ENCODE peak calls at places on chromosomes 2 and 18, in ten cellular contexts. One of them, this sample, is unnamed.

GRCh38 chr2:217981084-217981730 is 21.6 kb downstream of the TNS1 start:
- DNase-seq in coronary artery: no peak
- DNase-seq in fibroblast of lung: no peak
- DNase-seq in SK-N-MC: no peak
- DNase-seq in stomach: no peak
- DNase-seq in esophagus squamous epithelium: no peak
- DNase-seq in PC-9: no peak
- DNase-seq in cardiac muscle cell: no peak
- DNase-seq in mesendoderm: no peak
- DNase-seq in endodermal cell: no peak
- DNase-seq in this sample: no peak

GRCh38 chr18:60452424-60452823 is 79.8 kb upstream of the MC4R start:
- DNase-seq in mesendoderm: no peak
- DNase-seq in SK-N-MC: no peak
- DNase-seq in cardiac muscle cell: no peak
- DNase-seq in esophagus squamous epithelium: no peak
- DNase-seq in stomach: no peak
- DNase-seq in endodermal cell: no peak
- DNase-seq in coronary artery: no peak
- DNase-seq in fibroblast of lung: peak
- DNase-seq in PC-9: no peak
- DNase-seq in this sample: no peak

GRCh38 chr2:168401048-168401556 is 55.0 kb upstream of the CERS6 start:
- DNase-seq in PC-9: no peak
- DNase-seq in cardiac muscle cell: no peak
- DNase-seq in SK-N-MC: no peak
- DNase-seq in fibroblast of lung: no peak
- DNase-seq in stomach: no peak
- DNase-seq in mesendoderm: no peak
- DNase-seq in coronary artery: no peak
- DNase-seq in endodermal cell: peak
- DNase-seq in esophagus squamous epithelium: no peak
- DNase-seq in this sample: no peak

GRCh38 chr2:143513081-143513480 is 383.9 kb downstream of the ARHGAP15 start:
- DNase-seq in PC-9: no peak
- DNase-seq in esophagus squamous epithelium: no peak
- DNase-seq in cardiac muscle cell: peak
- DNase-seq in endodermal cell: peak
- DNase-seq in stomach: no peak
- DNase-seq in fibroblast of lung: peak
- DNase-seq in coronary artery: no peak
- DNase-seq in SK-N-MC: peak
- DNase-seq in mesendoderm: peak
- DNase-seq in this sample: no peak

GRCh38 chr2:85053802-85054201 is 79.4 kb upstream of the TCF7L1 start:
- DNase-seq in esophagus squamous epithelium: no peak
- DNase-seq in endodermal cell: no peak
- DNase-seq in mesendoderm: peak
- DNase-seq in PC-9: peak
- DNase-seq in stomach: no peak
- DNase-seq in fibroblast of lung: no peak
- DNase-seq in SK-N-MC: no peak
- DNase-seq in coronary artery: no peak
- DNase-seq in cardiac muscle cell: no peak
- DNase-seq in this sample: no peak

GRCh38 chr2:226308981-226309380 is 490.6 kb downstream of the IRS1 start:
- DNase-seq in mesendoderm: no peak
- DNase-seq in cardiac muscle cell: no peak
- DNase-seq in esophagus squamous epithelium: no peak
- DNase-seq in SK-N-MC: no peak
- DNase-seq in PC-9: no peak
- DNase-seq in endodermal cell: no peak
- DNase-seq in coronary artery: no peak
- DNase-seq in fibroblast of lung: peak
- DNase-seq in stomach: no peak
- DNase-seq in this sample: no peak

GRCh38 chr2:169965495-169965894 is 138.2 kb downstream of the UBR3 start:
- DNase-seq in SK-N-MC: no peak
- DNase-seq in esophagus squamous epithelium: no peak
- DNase-seq in mesendoderm: no peak
- DNase-seq in fibroblast of lung: no peak
- DNase-seq in cardiac muscle cell: peak
- DNase-seq in endodermal cell: no peak
- DNase-seq in coronary artery: no peak
- DNase-seq in stomach: no peak
- DNase-seq in PC-9: no peak
- DNase-seq in this sample: no peak

GRCh38 chr18:526681-527080 is 26.2 kb upstream of the COLEC12 start:
- DNase-seq in coronary artery: no peak
- DNase-seq in PC-9: no peak
- DNase-seq in mesendoderm: no peak
- DNase-seq in esophagus squamous epithelium: no peak
- DNase-seq in stomach: no peak
- DNase-seq in SK-N-MC: no peak
- DNase-seq in fibroblast of lung: no peak
- DNase-seq in cardiac muscle cell: peak
- DNase-seq in endodermal cell: peak
- DNase-seq in this sample: no peak

GRCh38 chr2:207224391-207224790 is 58.6 kb upstream of the KLF7 start:
- DNase-seq in stomach: no peak
- DNase-seq in fibroblast of lung: no peak
- DNase-seq in mesendoderm: no peak
- DNase-seq in PC-9: no peak
- DNase-seq in endodermal cell: no peak
- DNase-seq in cardiac muscle cell: no peak
- DNase-seq in esophagus squamous epithelium: no peak
- DNase-seq in coronary artery: no peak
- DNase-seq in SK-N-MC: no peak
- DNase-seq in this sample: no peak

DNA sequence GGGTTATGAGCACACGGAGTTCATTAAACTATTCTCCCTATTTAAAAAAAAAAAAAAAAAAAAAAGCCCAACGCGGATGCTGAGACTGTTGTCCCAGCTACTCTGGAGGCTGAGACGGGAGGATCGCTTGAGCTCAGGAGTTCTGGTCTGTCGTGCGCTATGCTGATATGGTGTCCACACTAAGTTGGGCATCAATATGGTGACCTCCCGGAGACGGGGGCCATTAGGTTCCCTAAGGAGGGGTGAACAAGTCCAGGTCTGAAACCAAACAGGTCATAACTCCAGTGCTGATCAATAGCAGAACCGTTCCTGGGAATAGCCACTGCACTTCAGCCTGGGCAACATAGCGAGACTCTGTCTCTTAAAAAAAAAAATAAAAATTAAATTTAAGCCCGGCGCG is 12.9 kb upstream of the ANKRD53 start:
- DNase-seq in endodermal cell: peak
- DNase-seq in PC-9: no peak
- DNase-seq in mesendoderm: no peak
- DNase-seq in esophagus squamous epithelium: no peak
- DNase-seq in SK-N-MC: no peak
- DNase-seq in stomach: no peak
- DNase-seq in coronary artery: peak
- DNase-seq in cardiac muscle cell: no peak
- DNase-seq in fibroblast of lung: no peak
- DNase-seq in this sample: no peak
- H3K4me3 ChIP-seq in endodermal cell: no peak
- H3K4me3 ChIP-seq in PC-9: no peak
- H3K4me3 ChIP-seq in mesendoderm: no peak
- H3K4me3 ChIP-seq in esophagus squamous epithelium: peak
- H3K4me3 ChIP-seq in SK-N-MC: no peak
- H3K4me3 ChIP-seq in stomach: peak
- H3K4me3 ChIP-seq in coronary artery: no peak
- H3K4me3 ChIP-seq in cardiac muscle cell: no peak
- H3K4me3 ChIP-seq in fibroblast of lung: peak
- H3K4me3 ChIP-seq in this sample: peak

GRCh38 chr2:181742908-181743722 is 62.8 kb upstream of the NEUROD1 start:
- DNase-seq in fibroblast of lung: peak
- DNase-seq in mesendoderm: peak
- DNase-seq in coronary artery: no peak
- DNase-seq in stomach: peak
- DNase-seq in cardiac muscle cell: peak
- DNase-seq in endodermal cell: peak
- DNase-seq in PC-9: peak
- DNase-seq in SK-N-MC: no peak
- DNase-seq in esophagus squamous epithelium: no peak
- DNase-seq in this sample: no peak

GRCh38 chr2:181741756-181742155 is 61.4 kb upstream of the NEUROD1 start:
- DNase-seq in esophagus squamous epithelium: no peak
- DNase-seq in SK-N-MC: no peak
- DNase-seq in mesendoderm: no peak
- DNase-seq in coronary artery: no peak
- DNase-seq in endodermal cell: no peak
- DNase-seq in PC-9: no peak
- DNase-seq in stomach: no peak
- DNase-seq in cardiac muscle cell: no peak
- DNase-seq in fibroblast of lung: peak
- DNase-seq in this sample: no peak

GRCh38 chr2:181742361-181742760 is 62.0 kb upstream of the NEUROD1 start:
- DNase-seq in esophagus squamous epithelium: no peak
- DNase-seq in SK-N-MC: no peak
- DNase-seq in fibroblast of lung: peak
- DNase-seq in endodermal cell: no peak
- DNase-seq in cardiac muscle cell: no peak
- DNase-seq in PC-9: no peak
- DNase-seq in mesendoderm: no peak
- DNase-seq in coronary artery: no peak
- DNase-seq in stomach: no peak
- DNase-seq in this sample: no peak

GRCh38 chr2:181745796-181746540 is 65.7 kb upstream of the NEUROD1 start:
- DNase-seq in cardiac muscle cell: no peak
- DNase-seq in esophagus squamous epithelium: no peak
- DNase-seq in stomach: no peak
- DNase-seq in PC-9: no peak
- DNase-seq in fibroblast of lung: no peak
- DNase-seq in SK-N-MC: peak
- DNase-seq in mesendoderm: no peak
- DNase-seq in coronary artery: no peak
- DNase-seq in endodermal cell: no peak
- DNase-seq in this sample: no peak

GRCh38 chr2:181743723-181744031 is 63.4 kb upstream of the NEUROD1 start:
- DNase-seq in mesendoderm: no peak
- DNase-seq in esophagus squamous epithelium: no peak
- DNase-seq in endodermal cell: no peak
- DNase-seq in coronary artery: no peak
- DNase-seq in SK-N-MC: no peak
- DNase-seq in fibroblast of lung: no peak
- DNase-seq in stomach: no peak
- DNase-seq in cardiac muscle cell: no peak
- DNase-seq in PC-9: no peak
- DNase-seq in this sample: no peak
- H3K27ac ChIP-seq in mesendoderm: no peak
- H3K27ac ChIP-seq in esophagus squamous epithelium: no peak
- H3K27ac ChIP-seq in endodermal cell: no peak
- H3K27ac ChIP-seq in coronary artery: no peak
- H3K27ac ChIP-seq in SK-N-MC: no peak
- H3K27ac ChIP-seq in fibroblast of lung: no peak
- H3K27ac ChIP-seq in stomach: no peak
- H3K27ac ChIP-seq in cardiac muscle cell: no peak
- H3K27ac ChIP-seq in PC-9: no peak
- H3K27ac ChIP-seq in this sample: no peak

GRCh38 chr2:197241590-197241989 is 69.0 kb downstream of the ANKRD44 start:
- DNase-seq in SK-N-MC: no peak
- DNase-seq in coronary artery: no peak
- DNase-seq in PC-9: no peak
- DNase-seq in endodermal cell: no peak
- DNase-seq in stomach: no peak
- DNase-seq in cardiac muscle cell: no peak
- DNase-seq in esophagus squamous epithelium: no peak
- DNase-seq in mesendoderm: no peak
- DNase-seq in fibroblast of lung: no peak
- DNase-seq in this sample: no peak

GRCh38 chr2:197241153-197241552 is 69.4 kb downstream of the ANKRD44 start:
- DNase-seq in stomach: no peak
- DNase-seq in fibroblast of lung: no peak
- DNase-seq in coronary artery: no peak
- DNase-seq in endodermal cell: no peak
- DNase-seq in mesendoderm: no peak
- DNase-seq in cardiac muscle cell: no peak
- DNase-seq in SK-N-MC: no peak
- DNase-seq in PC-9: no peak
- DNase-seq in esophagus squamous epithelium: no peak
- DNase-seq in this sample: no peak

GRCh38 chr2:197240713-197241050 is 69.9 kb downstream of the ANKRD44 start:
- DNase-seq in PC-9: no peak
- DNase-seq in coronary artery: no peak
- DNase-seq in cardiac muscle cell: no peak
- DNase-seq in stomach: no peak
- DNase-seq in mesendoderm: no peak
- DNase-seq in esophagus squamous epithelium: no peak
- DNase-seq in SK-N-MC: no peak
- DNase-seq in endodermal cell: no peak
- DNase-seq in fibroblast of lung: no peak
- DNase-seq in this sample: no peak

GRCh38 chr2:197239434-197239833 is 71.1 kb downstream of the ANKRD44 start:
- DNase-seq in coronary artery: no peak
- DNase-seq in mesendoderm: no peak
- DNase-seq in stomach: no peak
- DNase-seq in SK-N-MC: no peak
- DNase-seq in cardiac muscle cell: no peak
- DNase-seq in esophagus squamous epithelium: no peak
- DNase-seq in endodermal cell: no peak
- DNase-seq in PC-9: no peak
- DNase-seq in fibroblast of lung: no peak
- DNase-seq in this sample: no peak

DNA sequence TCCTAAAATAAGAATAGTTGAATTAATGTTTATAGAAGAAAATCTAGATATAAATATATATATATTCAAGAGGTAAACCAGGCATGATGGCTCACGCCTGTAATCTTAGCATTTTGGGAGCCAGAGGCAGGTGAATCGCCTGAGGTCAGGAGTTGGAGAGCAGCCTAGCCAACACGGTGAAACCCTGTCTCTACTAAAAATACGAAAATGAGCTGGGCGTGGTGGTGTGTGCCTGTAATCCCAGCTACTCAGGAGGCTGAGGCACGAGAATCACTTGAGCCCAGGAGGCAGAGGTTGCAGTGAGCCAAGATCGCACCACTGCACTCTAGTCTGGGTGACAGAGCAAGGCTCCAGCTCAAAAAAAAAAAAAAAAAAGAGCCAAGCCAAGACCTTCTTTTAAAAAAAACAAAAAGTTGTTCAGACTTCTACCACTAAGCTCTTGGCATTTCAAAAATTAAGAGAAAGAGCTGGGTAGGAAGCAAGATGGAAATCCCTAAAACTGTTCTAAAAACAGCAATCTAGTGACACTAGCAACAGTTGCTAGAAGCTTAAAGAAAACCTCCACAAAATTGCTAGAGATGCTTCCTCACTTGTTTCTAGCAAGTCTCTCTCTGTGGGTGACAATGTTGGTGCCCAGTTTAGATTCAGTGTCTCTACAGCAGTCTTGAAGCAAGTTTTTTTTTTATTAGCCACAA is 70.4 kb downstream of the ANKRD44 start:
- DNase-seq in esophagus squamous epithelium: no peak
- DNase-seq in cardiac muscle cell: no peak
- DNase-seq in mesendoderm: no peak
- DNase-seq in coronary artery: no peak
- DNase-seq in PC-9: no peak
- DNase-seq in SK-N-MC: no peak
- DNase-seq in fibroblast of lung: no peak
- DNase-seq in endodermal cell: no peak
- DNase-seq in stomach: no peak
- DNase-seq in this sample: no peak
- H3K4me3 ChIP-seq in esophagus squamous epithelium: no peak
- H3K4me3 ChIP-seq in cardiac muscle cell: no peak
- H3K4me3 ChIP-seq in mesendoderm: no peak
- H3K4me3 ChIP-seq in coronary artery: no peak
- H3K4me3 ChIP-seq in PC-9: no peak
- H3K4me3 ChIP-seq in SK-N-MC: no peak
- H3K4me3 ChIP-seq in fibroblast of lung: no peak
- H3K4me3 ChIP-seq in endodermal cell: no peak
- H3K4me3 ChIP-seq in stomach: no peak
- H3K4me3 ChIP-seq in this sample: no peak

GRCh38 chr2:1641498-1641897 is 102.8 kb downstream of the PXDN start:
- DNase-seq in fibroblast of lung: peak
- DNase-seq in stomach: no peak
- DNase-seq in cardiac muscle cell: peak
- DNase-seq in esophagus squamous epithelium: no peak
- DNase-seq in coronary artery: no peak
- DNase-seq in PC-9: no peak
- DNase-seq in endodermal cell: peak
- DNase-seq in mesendoderm: peak
- DNase-seq in SK-N-MC: peak
- DNase-seq in this sample: no peak
- H3K27ac ChIP-seq in fibroblast of lung: no peak
- H3K27ac ChIP-seq in stomach: no peak
- H3K27ac ChIP-seq in cardiac muscle cell: peak
- H3K27ac ChIP-seq in esophagus squamous epithelium: no peak
- H3K27ac ChIP-seq in coronary artery: no peak
- H3K27ac ChIP-seq in PC-9: no peak
- H3K27ac ChIP-seq in endodermal cell: peak
- H3K27ac ChIP-seq in mesendoderm: no peak
- H3K27ac ChIP-seq in SK-N-MC: peak
- H3K27ac ChIP-seq in this sample: peak